ENCODE peak calls at places on chromosomes 3 and 15, in six cellular contexts. C is amniotic epithelial cell, I is C1 segment of cervical spinal cord, P is psoas muscle, J is smooth muscle cell of the brain vasculature, G is amniotic stem cell. X is an unnamed sample.

GRCh38 chr15:64686130-64686735 is 89.2 kb downstream of the RBPMS2 start:
- DNase-seq in C (peak; percentile 50), I (no peak), G (no peak), J (no peak), P (no peak), X (no peak)

GRCh38 chr3:137263982-137264777 is 306.4 kb downstream of the IL20RB start:
- DNase-seq in P (peak; percentile 49), I (no peak), C (no peak), J (no peak), G (no peak), X (no peak)

GRCh38 chr3:40971191-40972168 is 227.8 kb upstream of the CTNNB1 start:
- DNase-seq in J (peak; percentile 95), G (peak; percentile 13), I (peak; percentile 6), P (peak; percentile 68), C (peak; percentile 100), X (peak; percentile 78)

GRCh38 chr3:58617338-58617761 is 40.2 kb upstream of the FAM107A start:
- DNase-seq in G (no peak), C (no peak), P (peak; percentile 81), I (no peak), J (peak; percentile 32), X (no peak)

GRCh38 chr3:154850921-154851320 is 229.2 kb upstream of the MME start:
- DNase-seq in C (no peak), J (no peak), P (no peak), G (no peak), I (no peak), X (no peak)

GRCh38 chr3:9214185-9214584 is 35.3 kb downstream of the SRGAP3 start:
- DNase-seq in I (no peak), G (no peak), P (no peak), J (no peak), C (no peak), X (no peak)

GRCh38 chr3:81585937-81586336 is 175.5 kb downstream of the GBE1 start:
- DNase-seq in G (no peak), P (no peak), I (no peak), C (no peak), J (no peak), X (no peak)

GRCh38 chr3:129606522-129607390 is at the start of gene PLXND1:
- DNase-seq in C (peak; percentile 47), G (no peak), P (peak; percentile 87), J (no peak), I (peak; percentile 40), X (peak; percentile 84)

GRCh38 chr15:77904436-77904821 is 173.1 kb downstream of the TBC1D2B start:
- DNase-seq in J (no peak), C (no peak), I (no peak), P (no peak), G (no peak), X (no peak)

GRCh38 chr15:100284701-100285100 is 57.1 kb downstream of the ADAMTS17 start:
- DNase-seq in P (peak; percentile 93), J (no peak), G (no peak), C (no peak), I (no peak), X (peak; percentile 57)

GRCh38 chr3:172129868-172130751 is 90.7 kb downstream of the FNDC3B start:
- DNase-seq in C (peak; percentile 100), P (peak; percentile 96), G (peak; percentile 91), I (no peak), J (no peak), X (peak; percentile 93)

GRCh38 chr3:124669470-124669869 is 60.8 kb upstream of the UMPS start:
- DNase-seq in I (no peak), G (peak; percentile 27), J (no peak), C (peak; percentile 55), P (no peak), X (no peak)